ENCODE peak calls at places on chromosomes 16 and 17, in nine cellular contexts. O is lower lobe of right lung; M is iPS DF 6.9; W is neural progenitor cell; F is IMR-90; X is endothelial cell of umbilical vein; L is GM23338; C is CD4-positive, CD25-positive, alpha-beta regulatory T cell; D is testis. Z is an unnamed sample. For H3K4me1, the result is how much of the 10 kb centered on the place peaks cover.

GRCh38 chr16:49918257-49918656 is 62.3 kb upstream of the ZNF423 start:
- DNase-seq in O (no peak), M (peak), W (no peak), F (no peak), X (no peak), L (peak), C (no peak), D (peak), Z (no peak)

GRCh38 chr17:40551091-40551873 is 14.0 kb downstream of the CCR7 start:
- DNase-seq in O (peak), M (no peak), W (no peak), F (peak), X (no peak), L (no peak), C (no peak), D (peak), Z (no peak)

GRCh38 chr16:19524356-19524865 is 669 bp downstream of the CCP110 start:
- DNase-seq in O (no peak), M (no peak), W (no peak), F (no peak), X (no peak), L (peak), C (no peak), D (no peak), Z (no peak)

GRCh38 chr16:73329363-73330306 is 281.7 kb upstream of the ZFHX3 start:
- DNase-seq in O (no peak), M (no peak), W (peak), F (no peak), X (no peak), L (peak), C (no peak), D (no peak), Z (no peak)

GRCh38 chr17:33120103-33120502 is 128.5 kb downstream of the SPACA3 start:
- DNase-seq in O (no peak), M (no peak), W (no peak), F (no peak), X (no peak), L (no peak), C (no peak), D (peak), Z (no peak)

GRCh38 chr17:79811036-79811887 is 14.4 kb upstream of the CBX8 start:
- DNase-seq in O (no peak), M (no peak), W (peak), F (no peak), X (peak), L (peak), C (no peak), D (no peak), Z (no peak)

GRCh38 chr17:27741361-27741861 is 58.9 kb downstream of the NOS2 start:
- DNase-seq in O (no peak), M (no peak), W (no peak), F (peak), X (peak), L (no peak), C (no peak), D (no peak), Z (no peak)

GRCh38 chr17:43524945-43525575 is 21.1 kb downstream of the ETV4 start:
- DNase-seq in O (no peak), M (no peak), W (no peak), F (peak), X (no peak), L (no peak), C (no peak), D (no peak), Z (no peak)

GRCh38 chr16:57185945-57186629 is at the start of the genes PSME3IP1 and RSPRY1:
- DNase-seq in O (peak), M (peak), W (peak), F (peak), X (peak), L (peak), C (peak), D (peak), Z (peak)

GRCh38 chr16:82129881-82130280 is 40.1 kb downstream of the MPHOSPH6 start:
- DNase-seq in O (no peak), M (no peak), W (no peak), F (no peak), X (no peak), L (no peak), C (no peak), D (no peak), Z (no peak)

GRCh38 chr17:56440391-56440790 is 153.1 kb upstream of the NOG start:
- DNase-seq in O (no peak), M (no peak), W (no peak), F (peak), X (peak), L (no peak), C (no peak), D (no peak), Z (no peak)

GRCh38 chr16:87487361-87487924 is 5.4 kb downstream of the ZCCHC14 start:
- DNase-seq in O (peak), M (peak), W (peak), F (no peak), X (no peak), L (peak), C (peak), D (peak), Z (peak)

GRCh38 chr17:70295732-70296131 is 126.4 kb downstream of the KCNJ2 start:
- DNase-seq in O (no peak), M (no peak), W (no peak), F (no peak), X (no peak), L (no peak), C (no peak), D (no peak), Z (no peak)

GRCh38 chr17:3710951-3711383 is 12.7 kb upstream of the HASPIN start:
- DNase-seq in O (no peak), M (no peak), W (no peak), F (peak), X (peak), L (peak), C (peak), D (no peak), Z (peak)

GRCh38 chr17:76562734-76563148 is 22.9 kb downstream of the PRCD start:
- DNase-seq in O (no peak), M (no peak), W (no peak), F (peak), X (peak), L (no peak), C (no peak), D (peak), Z (no peak)

GRCh38 chr17:34412965-34413441 is 50.0 kb upstream of the CCL1 start:
- DNase-seq in O (no peak), M (no peak), W (no peak), F (peak), X (peak), L (no peak), C (no peak), D (no peak), Z (no peak)

GRCh38 chr17:32487460-32488176 is 825 bp downstream of the CDK5R1 start:
- DNase-seq in O (peak), M (no peak), W (peak), F (no peak), X (peak), L (peak), C (no peak), D (no peak), Z (peak)

GRCh38 chr17:48246623-48247022 is 139.1 kb downstream of the SNX11 start:
- DNase-seq in O (no peak), M (no peak), W (no peak), F (peak), X (no peak), L (no peak), C (no peak), D (no peak), Z (no peak)

GRCh38 chr16:7137560-7138330 is 194.9 kb upstream of the RBFOX1 start:
- DNase-seq in O (no peak), M (no peak), W (no peak), F (no peak), X (no peak), L (no peak), C (no peak), D (no peak), Z (no peak)

GRCh38 chr16:8847623-8848022 is 21.2 kb downstream of the CARHSP1 start:
- DNase-seq in O (no peak), M (no peak), W (no peak), F (no peak), X (no peak), L (no peak), C (no peak), D (no peak), Z (no peak)

GRCh38 chr16:2785101-2785991 is 2.0 kb downstream of the PRSS33 start:
- DNase-seq in O (peak), M (no peak), W (no peak), F (no peak), X (no peak), L (peak), C (peak), D (no peak), Z (no peak)

GRCh38 chr17:5536831-5537230 is 47.5 kb downstream of the NLRP1 start:
- DNase-seq in O (no peak), M (no peak), W (no peak), F (no peak), X (no peak), L (no peak), C (no peak), D (no peak), Z (no peak)

GRCh38 chr16:4411684-4412083 is 4.7 kb downstream of the CORO7 start:
- DNase-seq in O (peak), M (no peak), W (no peak), F (peak), X (no peak), L (no peak), C (no peak), D (peak), Z (peak)

GRCh38 chr16:30065943-30066881 is 652 bp downstream of the ALDOA start:
- DNase-seq in O (peak), M (no peak), W (peak), F (peak), X (no peak), L (peak), C (no peak), D (peak), Z (no peak)

GRCh38 chr16:48050871-48051270 is 104.9 kb downstream of the ABCC12 start:
- DNase-seq in O (no peak), M (no peak), W (no peak), F (no peak), X (no peak), L (no peak), C (no peak), D (no peak), Z (no peak)

GRCh38 chr17:33868899-33869298 is 386.2 kb upstream of the CCL2 start:
- DNase-seq in O (no peak), M (no peak), W (no peak), F (no peak), X (no peak), L (no peak), C (no peak), D (no peak), Z (no peak)

GRCh38 chr16:22016927-22017326 is 9.0 kb downstream of the MOSMO start:
- DNase-seq in O (no peak), M (no peak), W (no peak), F (no peak), X (no peak), L (no peak), C (no peak), D (no peak), Z (no peak)

GRCh38 chr16:22018559-22018958 is 10.6 kb downstream of the MOSMO start:
- DNase-seq in O (no peak), M (no peak), W (no peak), F (peak), X (no peak), L (no peak), C (no peak), D (no peak), Z (no peak)

GRCh38 chr16:22012241-22012640 is 4.3 kb downstream of the MOSMO start:
- DNase-seq in O (no peak), M (no peak), W (no peak), F (no peak), X (no peak), L (no peak), C (no peak), D (no peak), Z (no peak)

GRCh38 chr16:22010902-22011301 is 3.0 kb downstream of the MOSMO start:
- DNase-seq in O (no peak), M (no peak), W (no peak), F (no peak), X (no peak), L (no peak), C (no peak), D (no peak), Z (no peak)

DNA sequence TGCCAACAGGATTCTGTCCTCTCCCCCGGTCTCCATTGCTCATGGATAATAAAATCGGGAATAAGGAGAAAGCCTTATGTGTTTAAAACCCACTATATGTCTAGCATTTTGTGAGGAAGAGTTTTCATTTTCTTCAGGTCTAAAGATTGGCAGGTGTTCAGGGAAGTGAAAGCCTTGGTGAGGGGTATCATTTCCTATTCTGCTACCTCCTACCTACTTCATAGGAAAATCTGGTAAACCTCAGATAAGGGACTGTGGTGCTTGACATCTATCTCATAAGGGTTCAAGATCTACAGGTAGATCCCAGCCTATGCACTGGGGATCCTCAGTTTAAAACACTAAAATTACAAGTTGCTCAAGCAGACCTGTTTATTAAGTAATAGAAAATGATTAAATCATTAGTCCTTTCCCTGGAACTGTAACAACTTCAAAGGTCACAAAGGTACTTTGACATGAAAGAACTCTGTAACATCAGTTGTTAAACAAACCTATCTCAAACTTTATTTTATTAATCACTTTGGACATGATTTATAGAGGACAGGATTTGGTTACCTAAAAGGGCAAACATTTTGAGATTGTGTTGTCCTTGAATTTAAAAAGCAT is 6.5 kb downstream of the MOSMO start:
- DNase-seq in O (no peak), M (no peak), W (no peak), F (no peak), X (no peak), L (no peak), C (no peak), D (no peak), Z (no peak)
- H3K27ac ChIP-seq in O (no peak), M (no peak), W (no peak), F (no peak), X (no peak), L (no peak), C (no peak), D (no peak), Z (no peak)

DNA sequence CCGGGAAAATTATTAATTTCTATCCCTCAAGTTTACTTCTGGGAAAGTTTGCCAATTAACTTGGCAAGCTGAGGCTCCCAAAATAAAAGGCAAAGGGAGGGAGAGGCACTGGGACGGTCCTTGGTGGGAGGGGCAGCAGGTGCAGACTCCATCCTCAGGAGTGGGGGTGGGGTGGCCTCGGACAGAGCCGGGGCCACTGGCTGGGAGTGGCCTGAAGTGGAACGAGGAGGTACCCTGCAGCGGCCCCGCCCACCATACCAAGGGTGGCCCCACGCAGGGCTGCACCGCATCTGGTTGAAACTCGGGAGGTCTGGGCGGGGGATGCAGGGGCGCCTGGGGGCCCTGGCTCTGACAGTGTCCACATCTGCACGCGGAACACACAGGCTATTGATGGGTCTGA is 42.3 kb upstream of the SLC38A10 start:
- DNase-seq in O (peak), M (no peak), W (peak), F (no peak), X (no peak), L (peak), C (no peak), D (no peak), Z (no peak)
- H3K4me1 ChIP-seq in O (half or more), M (under half), W (under half), F (under half), X (under half), L (under half), C (under half), D (under half), Z (under half)

DNA sequence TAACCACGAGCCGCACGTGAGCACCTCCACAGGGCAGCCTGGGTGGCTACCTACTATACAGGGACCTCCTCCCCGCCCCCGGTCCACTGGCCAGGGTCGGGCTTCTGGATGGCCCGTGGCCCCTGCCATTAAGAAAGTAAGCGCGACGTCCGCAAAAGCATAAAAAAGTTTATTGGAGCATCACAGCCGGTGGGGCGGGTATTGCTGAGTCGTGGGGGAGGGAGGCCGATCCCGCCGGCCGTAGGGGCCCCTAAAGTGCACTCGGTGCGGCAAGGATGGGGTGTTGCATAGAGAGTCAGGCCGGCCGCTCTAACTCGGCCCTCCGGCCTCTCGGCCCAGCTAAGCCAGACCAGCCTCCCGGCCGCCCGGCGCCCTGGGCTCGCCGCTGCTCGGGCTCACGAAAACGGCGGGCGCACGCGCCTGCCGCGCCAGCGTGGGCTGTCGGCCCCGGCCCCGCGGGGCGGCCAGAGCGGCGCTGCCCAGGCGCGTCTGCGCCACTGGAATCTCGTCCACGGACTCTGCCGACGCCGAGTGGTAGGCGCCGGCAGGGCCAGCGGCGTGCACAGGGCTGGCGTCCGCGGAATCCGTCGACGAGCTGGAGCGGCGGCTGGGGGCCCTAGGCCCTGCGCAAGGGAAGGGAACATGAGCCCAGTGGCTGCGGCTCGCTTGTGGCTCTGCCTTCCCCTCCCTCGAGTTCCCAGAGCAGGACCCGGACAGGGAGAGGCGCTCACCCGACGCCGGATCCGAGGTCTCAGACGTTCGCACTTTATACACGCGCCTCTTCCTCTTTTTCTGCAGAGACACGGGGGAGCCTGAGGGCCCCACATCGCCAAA is 1.2 kb upstream of the TPPP3 start:
- DNase-seq in O (peak), M (no peak), W (peak), F (no peak), X (no peak), L (peak), C (no peak), D (no peak), Z (no peak)
- H3K4me3 ChIP-seq in O (peak), M (peak), W (peak), F (no peak), X (no peak), L (peak), C (no peak), D (peak), Z (no peak)

GRCh38 chr17:77808663-77809425 is 149.7 kb upstream of the TNRC6C start:
- DNase-seq in O (no peak), M (no peak), W (no peak), F (no peak), X (no peak), L (no peak), C (no peak), D (no peak), Z (no peak)

GRCh38 chr17:77814091-77814772 is 144.3 kb upstream of the TNRC6C start:
- DNase-seq in O (peak), M (no peak), W (no peak), F (no peak), X (no peak), L (no peak), C (no peak), D (no peak), Z (no peak)

GRCh38 chr17:77809814-77810213 is 148.7 kb upstream of the TNRC6C start:
- DNase-seq in O (no peak), M (no peak), W (no peak), F (no peak), X (no peak), L (no peak), C (no peak), D (no peak), Z (no peak)

GRCh38 chr17:77810536-77810935 is 148.0 kb upstream of the TNRC6C start:
- DNase-seq in O (peak), M (no peak), W (no peak), F (peak), X (peak), L (no peak), C (no peak), D (peak), Z (no peak)

DNA sequence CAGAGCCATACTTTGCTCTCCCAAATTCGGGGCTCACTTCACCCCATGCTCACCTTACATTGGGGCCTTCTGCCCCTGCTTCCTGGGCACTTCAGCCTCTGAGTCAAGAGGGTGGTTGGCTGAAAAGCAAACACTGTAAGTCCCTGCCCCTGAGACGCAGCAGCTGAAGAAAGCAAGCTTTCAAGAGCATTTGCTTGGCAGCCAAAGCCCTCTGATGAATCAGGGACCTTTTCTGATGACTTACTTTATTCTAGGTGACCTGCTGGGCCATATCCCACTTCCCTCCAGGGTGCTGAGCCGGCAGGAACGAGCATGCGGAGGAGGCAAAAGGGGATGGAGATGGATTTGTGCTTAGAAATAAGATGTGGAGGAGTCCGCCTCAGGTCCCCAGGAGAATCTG is 147.0 kb upstream of the TNRC6C start:
- DNase-seq in O (peak), M (no peak), W (no peak), F (no peak), X (no peak), L (no peak), C (no peak), D (no peak), Z (no peak)
- H3K27ac ChIP-seq in O (no peak), M (no peak), W (no peak), F (no peak), X (no peak), L (no peak), C (no peak), D (no peak), Z (no peak)

GRCh38 chr17:35597604-35598003 is 10.5 kb downstream of the AP2B1 start:
- DNase-seq in O (no peak), M (no peak), W (no peak), F (no peak), X (no peak), L (no peak), C (no peak), D (no peak), Z (no peak)

GRCh38 chr17:35596072-35596471 is 8.9 kb downstream of the AP2B1 start:
- DNase-seq in O (no peak), M (no peak), W (no peak), F (no peak), X (no peak), L (peak), C (no peak), D (no peak), Z (no peak)

GRCh38 chr17:35596530-35597233 is 9.6 kb downstream of the AP2B1 start:
- DNase-seq in O (no peak), M (peak), W (peak), F (no peak), X (no peak), L (peak), C (no peak), D (peak), Z (no peak)
- H3K4me1 ChIP-seq in O (under half), M (under half), W (under half), F (under half), X (under half), L (under half), C (under half), D (under half), Z (under half)

DNA sequence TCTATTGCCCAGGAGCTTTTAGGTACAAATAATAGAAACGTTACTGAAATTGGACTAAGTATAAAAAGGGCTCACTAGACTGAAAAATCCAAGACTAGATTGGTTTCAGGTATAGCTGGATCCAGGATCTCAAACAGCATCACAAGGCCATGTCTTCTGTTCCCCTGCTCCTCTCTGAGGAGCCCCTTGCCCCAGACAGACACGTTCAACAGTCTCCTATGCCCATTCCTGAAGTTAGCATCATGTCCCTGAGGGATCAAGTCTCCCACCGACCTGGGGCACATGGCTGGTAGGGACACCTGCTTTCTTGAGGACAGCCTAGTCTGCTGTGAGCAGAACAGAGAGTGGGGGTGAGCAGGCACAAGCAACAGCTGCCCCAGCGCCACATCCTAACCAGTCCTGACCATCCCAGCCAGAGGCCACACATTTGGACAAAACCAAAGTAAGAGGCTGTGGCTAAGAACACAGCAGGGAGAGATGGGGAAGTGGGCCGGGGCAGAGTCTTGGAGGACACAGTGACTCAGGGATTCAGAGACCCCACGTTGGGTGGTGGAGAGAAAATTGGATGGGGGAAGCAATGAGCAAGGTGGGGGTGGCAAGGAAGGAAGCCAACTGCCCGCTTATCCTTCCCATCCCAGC is 10.5 kb upstream of the MMP2 start:
- DNase-seq in O (no peak), M (no peak), W (no peak), F (no peak), X (no peak), L (no peak), C (no peak), D (no peak), Z (no peak)
- H3K4me3 ChIP-seq in O (no peak), M (no peak), W (no peak), F (no peak), X (no peak), L (no peak), C (no peak), D (no peak), Z (no peak)

Z was measured in CD4-positive, alpha-beta memory T cell.